ENCODE peak calls at places on chromosomes 3 and 15, in five cellular contexts. L is colonic mucosa, C is fibroblast of lung, F is BJ, R is AG04450. N is an unnamed sample.

GRCh38 chr3:8659242-8659641 is 14.6 kb upstream of the SSUH2 start:
- DNase-seq in C (no peak), L (no peak), R (no peak), F (no peak), N (no peak)

GRCh38 chr3:125512135-125512920 is 7.7 kb downstream of the SNX4 start:
- DNase-seq in L (no peak), F (no peak), R (peak; percentile 1), C (peak; percentile 61), N (peak; percentile 77)

GRCh38 chr3:48412375-48413001 is 17.4 kb downstream of the PLXNB1 start:
- DNase-seq in F (no peak), R (no peak), L (no peak), C (no peak), N (no peak)

GRCh38 chr3:83048556-83048955 is 1287.1 kb upstream of the GBE1 start:
- DNase-seq in R (no peak), C (no peak), F (no peak), L (no peak), N (no peak)

GRCh38 chr3:53696401-53697172 is 149.6 kb downstream of the CHDH start:
- DNase-seq in C (no peak), L (no peak), F (no peak), R (no peak), N (no peak)

GRCh38 chr3:35929158-35929557 is 289.8 kb downstream of the ARPP21 start:
- DNase-seq in F (no peak), R (no peak), L (no peak), C (peak; percentile 58), N (no peak)

GRCh38 chr3:105014631-105015030 is 352.1 kb upstream of the ALCAM start:
- DNase-seq in R (no peak), F (no peak), L (no peak), C (peak; percentile 27), N (peak; percentile 9)

GRCh38 chr15:100201376-100202280 is 140.1 kb downstream of the ADAMTS17 start:
- DNase-seq in C (peak; percentile 78), R (no peak), F (no peak), L (no peak), N (no peak)

GRCh38 chr15:62769604-62770003 is 272.9 kb upstream of the TPM1 start:
- DNase-seq in F (no peak), L (no peak), C (peak; percentile 99), R (no peak), N (peak; percentile 92)

DNA sequence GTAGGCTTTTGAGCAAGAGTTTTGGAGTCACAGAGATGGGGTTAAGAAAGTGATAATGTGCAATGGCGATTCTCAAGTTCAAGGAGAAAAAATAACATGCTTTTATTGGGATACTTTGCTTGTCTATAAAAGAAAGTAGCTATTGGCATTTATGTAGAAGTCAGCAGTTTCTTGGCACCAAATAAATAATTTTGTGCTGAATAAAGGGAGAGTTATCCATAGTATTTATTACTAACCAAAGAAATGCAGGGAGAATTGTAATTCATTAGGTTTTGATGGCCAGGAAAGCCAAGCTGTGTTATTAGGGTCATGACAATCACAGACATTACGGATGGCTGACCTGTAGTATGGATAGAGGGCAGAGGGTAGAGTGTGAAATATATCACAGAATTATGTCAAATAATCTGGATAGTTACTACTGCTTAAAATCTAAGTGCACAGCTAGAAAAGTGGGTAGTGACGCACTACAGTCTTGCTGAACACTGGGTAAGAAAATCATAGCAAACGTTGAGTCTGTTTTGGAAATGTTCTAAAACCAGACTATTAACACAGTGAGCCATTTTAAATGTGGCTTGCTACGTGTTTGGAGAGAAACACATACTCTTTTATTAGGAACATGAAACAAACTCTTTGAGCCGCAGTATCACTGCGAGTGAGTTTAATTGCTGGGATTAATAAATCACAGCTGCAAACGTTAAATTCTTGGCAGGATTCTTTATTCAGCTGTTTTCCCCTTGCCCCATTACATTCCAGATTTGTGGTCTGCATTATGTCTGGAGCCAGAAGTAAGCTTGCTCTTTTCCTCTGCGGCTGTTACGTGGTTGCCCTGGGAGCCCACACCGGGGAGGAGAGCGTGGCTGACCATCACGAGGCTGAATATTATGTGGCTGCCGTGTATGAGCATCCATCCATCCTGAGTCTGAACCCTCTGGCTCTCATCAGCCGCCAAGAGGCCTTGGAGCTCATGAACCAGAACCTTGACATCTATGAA is 33.4 kb downstream of the BTD start:
- DNase-seq in L (no peak), F (peak; percentile 95), C (peak; percentile 97), R (no peak), N (no peak)
- H3K4me3 ChIP-seq in L (no peak overlapping the region), F (no peak overlapping the region), C (no peak overlapping the region), R (no peak overlapping the region), N (no peak overlapping the region)

DNA sequence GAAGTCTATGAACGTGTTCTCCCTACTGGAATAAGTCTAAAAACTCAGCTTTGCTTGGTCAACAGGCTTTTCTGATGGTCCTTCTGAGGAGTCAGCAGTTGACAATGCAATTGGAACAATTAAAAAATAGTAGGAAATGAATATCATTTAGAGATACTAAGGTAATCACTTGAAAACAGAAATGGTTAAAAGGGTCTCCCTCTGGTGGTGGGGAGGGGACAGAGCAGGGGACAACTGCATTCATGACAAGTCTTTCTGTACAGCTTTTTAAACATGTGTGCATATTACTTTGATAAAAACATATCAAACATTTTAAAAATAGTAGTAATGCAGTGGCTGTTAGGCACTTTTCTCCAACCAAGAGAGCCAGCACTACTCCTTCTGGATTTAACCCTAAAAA is 119.9 kb upstream of the FHIT start:
- DNase-seq in L (no peak), C (peak; percentile 1), R (no peak), F (no peak), N (peak; percentile 8)
- TF ChIP-seq CTCF in L (peak; percentile 25), C (peak; percentile 60), R (peak; percentile 49), F (peak; percentile 33), N (no peak)

DNA sequence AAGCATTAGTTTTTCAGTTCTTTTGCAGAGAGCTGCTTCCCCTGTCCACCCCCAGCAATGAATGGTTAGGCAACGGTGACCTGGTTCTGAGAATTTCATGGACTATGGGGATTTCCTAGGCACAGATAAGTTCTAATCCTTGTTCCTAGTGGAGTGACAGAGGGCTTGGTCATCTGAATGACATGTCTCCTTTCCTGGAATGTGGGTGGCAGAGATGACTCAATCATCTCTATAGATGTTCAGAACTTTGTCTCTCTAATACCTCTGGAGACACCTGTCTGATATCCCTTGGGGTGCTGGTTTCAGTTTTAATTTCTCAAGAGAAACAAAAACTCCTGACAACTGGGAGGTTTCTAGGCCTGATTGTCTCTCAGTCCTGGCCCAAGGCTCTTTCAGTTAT is 10.4 kb downstream of the PLA2G4E start:
- DNase-seq in L (no peak), C (peak; percentile 3), F (no peak), R (no peak), N (peak; percentile 76)
- H3K27me3 ChIP-seq in L (no peaks in the 10 kb centered on the region), C (peaks cover 22% of the 10 kb centered on the region), F (peaks cover 17% of the 10 kb centered on the region), R (peaks cover 53% of the 10 kb centered on the region), N (no peaks in the 10 kb centered on the region)

GRCh38 chr15:85704720-85705119 is 90.0 kb downstream of the KLHL25 start:
- DNase-seq in R (no peak), L (no peak), F (peak; percentile 52), C (no peak), N (no peak)

GRCh38 chr15:85702321-85703230 is 92.1 kb downstream of the KLHL25 start:
- DNase-seq in C (peak; percentile 45), L (no peak), R (no peak), F (no peak), N (no peak)

GRCh38 chr15:85704021-85704420 is 90.7 kb downstream of the KLHL25 start:
- DNase-seq in F (no peak), L (no peak), R (no peak), C (peak; percentile 36), N (no peak)

GRCh38 chr15:85700767-85701166 is 94.0 kb downstream of the KLHL25 start:
- DNase-seq in R (no peak), L (no peak), F (no peak), C (no peak), N (no peak)
- H3K4me3 ChIP-seq in R (no peak overlapping the region), L (no peak overlapping the region), F (no peak overlapping the region), C (no peak overlapping the region), N (no peak overlapping the region)

DNA sequence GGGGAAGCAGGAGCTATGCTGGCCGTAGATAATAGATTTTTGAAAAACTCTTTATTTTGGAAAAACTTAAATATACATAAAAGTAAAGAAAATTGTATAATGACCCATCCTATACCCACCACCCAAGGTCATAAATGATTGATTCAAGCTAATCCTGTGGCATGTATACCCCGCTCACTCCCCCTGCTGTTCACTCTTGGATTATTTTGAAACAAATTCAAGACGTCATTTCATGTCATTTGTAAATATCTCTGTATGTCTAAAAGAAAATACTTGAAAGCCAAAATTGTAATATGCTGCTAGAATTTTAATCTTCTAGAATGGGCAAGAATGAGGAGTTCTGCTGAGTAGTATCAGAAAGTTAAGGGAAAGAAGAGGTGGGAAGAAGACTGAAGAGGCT is 241.7 kb downstream of the FEZF2 start:
- DNase-seq in F (no peak), L (no peak), R (no peak), C (no peak), N (peak; percentile 15)
- TF ChIP-seq CTCF in F (peak; percentile 44), L (peak; percentile 15), R (peak; percentile 58), C (peak; percentile 51), N (peak; percentile 18)

DNA sequence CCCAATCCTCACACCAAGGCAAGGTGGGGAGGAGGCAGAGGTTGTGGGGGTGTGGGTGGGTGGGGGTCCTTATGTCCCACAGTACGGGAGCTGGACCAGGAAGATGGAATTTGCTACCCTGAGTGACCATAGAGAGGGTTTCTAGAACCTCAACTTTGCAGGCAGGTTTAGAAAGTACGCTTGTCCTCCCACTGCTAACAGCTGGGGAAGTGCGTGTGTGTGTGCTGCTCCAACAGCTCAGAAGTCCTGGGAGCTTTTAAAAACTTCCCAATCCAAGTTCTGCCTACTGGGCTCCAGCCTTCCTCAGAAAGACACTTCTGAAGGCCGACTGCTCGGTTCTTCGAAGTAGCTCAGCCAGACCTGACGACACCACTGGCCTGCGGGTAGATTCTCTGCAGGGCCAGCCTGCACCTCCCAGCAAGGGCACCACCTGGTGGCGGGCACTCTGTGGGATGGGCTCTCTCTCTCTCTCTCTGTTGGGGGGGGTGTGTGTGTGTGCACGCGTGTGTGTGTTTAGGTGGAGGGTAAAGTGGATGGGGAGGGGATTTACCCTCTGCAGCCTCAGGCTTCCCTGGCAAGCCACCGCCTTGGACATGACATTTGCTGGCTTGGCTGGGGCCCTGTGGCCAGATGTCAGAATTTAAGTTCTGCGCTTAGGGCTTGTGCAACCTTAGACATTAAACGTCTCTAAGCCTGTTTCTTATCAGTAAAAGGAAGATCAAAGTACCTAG is 15.6 kb downstream of the TMEM158 start:
- DNase-seq in F (no peak), C (peak; percentile 80), L (peak; percentile 89), R (peak; percentile 63), N (peak; percentile 82)
- H3K27me3 ChIP-seq in F (no peaks in the 10 kb centered on the region), C (no peaks in the 10 kb centered on the region), L (no peaks in the 10 kb centered on the region), R (no peaks in the 10 kb centered on the region), N (no peaks in the 10 kb centered on the region)

DNA sequence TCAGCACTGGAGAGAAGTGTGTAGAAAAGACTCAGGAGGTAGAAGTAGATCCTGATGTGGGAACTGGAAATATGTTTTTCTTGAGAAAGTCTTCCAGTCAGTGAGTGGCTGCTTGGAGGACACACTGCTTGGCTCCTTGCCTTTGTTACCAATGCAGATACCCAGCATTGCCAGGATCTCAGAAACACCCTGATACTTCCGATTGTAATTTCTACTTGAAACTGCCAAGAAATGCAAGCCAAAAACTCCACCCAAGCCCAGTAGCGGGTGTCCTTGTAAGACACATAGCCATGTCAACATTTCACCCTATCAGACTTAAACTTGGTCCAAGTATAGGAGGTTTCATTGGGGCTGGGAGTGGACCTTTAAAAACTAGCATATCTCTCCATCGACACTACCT is 141.8 kb downstream of the ALDH1A2 start:
- DNase-seq in F (no peak), R (no peak), C (no peak), L (peak; percentile 63), N (no peak)
- H3K4me3 ChIP-seq in F (no peak overlapping the region), R (no peak overlapping the region), C (no peak overlapping the region), L (no peak overlapping the region), N (no peak overlapping the region)

DNA sequence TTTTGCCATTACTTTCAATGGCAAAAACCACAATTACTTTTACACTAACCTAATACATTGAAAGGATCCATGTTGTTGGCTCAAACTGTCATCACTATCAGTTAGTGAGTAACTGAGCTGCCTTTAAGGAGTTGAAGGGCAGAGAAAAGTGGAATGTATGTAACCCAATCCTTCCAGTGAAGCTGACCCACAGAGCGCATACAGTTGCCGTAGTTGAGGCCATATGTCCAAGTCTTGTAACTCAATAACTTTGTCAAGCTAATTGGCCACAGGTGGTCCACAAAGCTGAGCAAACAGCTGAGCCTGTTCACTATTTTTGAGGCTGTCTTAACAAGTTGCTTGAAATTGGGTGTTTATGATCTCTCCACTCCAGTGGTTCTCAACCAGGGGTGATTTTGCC is 169.0 kb upstream of the SLC24A5 start:
- DNase-seq in F (no peak), C (no peak), R (no peak), L (no peak), N (no peak)
- TF ChIP-seq CTCF in F (no peak), C (no peak), R (no peak), L (no peak), N (no peak)

N was measured in bronchial epithelial cell.